ENCODE peak calls at places on chromosomes 7 and 10, in nine cellular contexts. Q is NCI-H460; K is CD4-positive, alpha-beta T cell; E is coronary artery; T is activated CD8-positive, alpha-beta memory T cell treated with anti-CD3 and anti-CD28 coated beads, Interleukin-2, amount 50 U/mL, for 48 hours; O is Kasumi-1; S is H4; A is stimulated activated naive B cell treated with anti-CD40 and anti-IgM and Interleukin-4, amounts not matched to agents 10 μg/mL and 1 μg/mL and 100 μg/mL, for 72 hours; G is EL. X is an unnamed sample.

GRCh38 chr10:85609509-85609908 is 757.1 kb downstream of the GRID1 start:
- DNase-seq in Q (no peak), K (no peak), E (peak), T (peak), O (no peak), S (no peak), A (no peak), G (no peak), X (no peak)

GRCh38 chr10:75230600-75231038 is 5.1 kb downstream of the COMTD1 start:
- DNase-seq in Q (peak), K (peak), E (peak), T (peak), O (peak), S (peak), A (peak), G (peak), X (peak)

GRCh38 chr7:121428857-121429489 is 32.9 kb upstream of the FAM3C start:
- DNase-seq in Q (no peak), K (no peak), E (no peak), T (no peak), O (no peak), S (no peak), A (no peak), G (peak), X (no peak)

GRCh38 chr7:151925446-151926335 is 30.6 kb upstream of the GALNTL5 start:
- DNase-seq in Q (no peak), K (no peak), E (no peak), T (no peak), O (peak), S (no peak), A (peak), G (no peak), X (peak)

GRCh38 chr7:125444864-125445263 is 515.2 kb upstream of the POT1 start:
- DNase-seq in Q (no peak), K (no peak), E (no peak), T (no peak), O (no peak), S (no peak), A (no peak), G (no peak), X (no peak)

GRCh38 chr7:134355004-134355525 is 38.3 kb upstream of the SLC35B4 start:
- DNase-seq in Q (no peak), K (no peak), E (no peak), T (no peak), O (no peak), S (no peak), A (no peak), G (no peak), X (no peak)

GRCh38 chr10:117464176-117464575 is 78.4 kb upstream of the EMX2 start:
- DNase-seq in Q (no peak), K (no peak), E (no peak), T (no peak), O (no peak), S (no peak), A (no peak), G (no peak), X (no peak)

GRCh38 chr10:88979153-88979562 is 11.4 kb upstream of the FAS start:
- DNase-seq in Q (no peak), K (no peak), E (no peak), T (no peak), O (peak), S (peak), A (no peak), G (peak), X (no peak)

GRCh38 chr7:148750442-148751355 is 52.0 kb downstream of the CUL1 start:
- DNase-seq in Q (no peak), K (no peak), E (no peak), T (no peak), O (no peak), S (no peak), A (no peak), G (no peak), X (no peak)

GRCh38 chr7:82234457-82235049 is 209.0 kb downstream of the CACNA2D1 start:
- DNase-seq in Q (peak), K (no peak), E (no peak), T (no peak), O (peak), S (peak), A (no peak), G (peak), X (peak)

GRCh38 chr10:72261323-72262018 is 12.3 kb upstream of the DDIT4 start:
- DNase-seq in Q (peak), K (no peak), E (no peak), T (peak), O (no peak), S (no peak), A (peak), G (no peak), X (no peak)

GRCh38 chr7:108468246-108468645 is 12.0 kb upstream of the NRCAM start:
- DNase-seq in Q (no peak), K (no peak), E (no peak), T (no peak), O (no peak), S (no peak), A (no peak), G (no peak), X (no peak)

GRCh38 chr7:131105294-131105802 is 222.3 kb upstream of the MKLN1 start:
- DNase-seq in Q (no peak), K (no peak), E (no peak), T (no peak), O (no peak), S (peak), A (no peak), G (peak), X (no peak)

GRCh38 chr7:123732413-123733091 is 16.3 kb downstream of the WASL start:
- DNase-seq in Q (no peak), K (no peak), E (no peak), T (no peak), O (no peak), S (no peak), A (no peak), G (no peak), X (no peak)

GRCh38 chr7:76340617-76341131 is 18.1 kb downstream of the YWHAG start:
- DNase-seq in Q (no peak), K (no peak), E (no peak), T (no peak), O (no peak), S (peak), A (no peak), G (peak), X (peak)

GRCh38 chr7:30246392-30246791 is 38.0 kb upstream of the ZNRF2 start:
- DNase-seq in Q (no peak), K (no peak), E (no peak), T (no peak), O (no peak), S (no peak), A (no peak), G (no peak), X (no peak)

GRCh38 chr10:75400163-75400768 is 1.3 kb downstream of the ZNF503 start:
- DNase-seq in Q (no peak), K (no peak), E (no peak), T (peak), O (peak), S (no peak), A (no peak), G (peak), X (no peak)

GRCh38 chr7:118104812-118105441 is 79.0 kb upstream of the LSM8 start:
- DNase-seq in Q (peak), K (no peak), E (no peak), T (no peak), O (peak), S (peak), A (no peak), G (no peak), X (peak)

GRCh38 chr10:50508315-50509051 is 115.3 kb downstream of the SGMS1 start:
- DNase-seq in Q (no peak), K (no peak), E (no peak), T (no peak), O (no peak), S (no peak), A (peak), G (no peak), X (no peak)

GRCh38 chr7:15684036-15684815 is 2.3 kb downstream of the MEOX2 start:
- DNase-seq in Q (no peak), K (no peak), E (no peak), T (no peak), O (no peak), S (no peak), A (no peak), G (no peak), X (no peak)

GRCh38 chr10:114278140-114278883 is 39.3 kb downstream of the VWA2 start:
- DNase-seq in Q (no peak), K (no peak), E (peak), T (no peak), O (no peak), S (no peak), A (no peak), G (no peak), X (no peak)

GRCh38 chr10:96556003-96556402 is 30.8 kb downstream of the TM9SF3 start:
- DNase-seq in Q (peak), K (no peak), E (no peak), T (no peak), O (peak), S (peak), A (no peak), G (peak), X (peak)

GRCh38 chr10:16967000-16967865 is 150.0 kb upstream of the RSU1 start:
- DNase-seq in Q (peak), K (no peak), E (no peak), T (no peak), O (no peak), S (peak), A (no peak), G (peak), X (peak)

GRCh38 chr7:105691692-105692564 is 110.6 kb upstream of the EFCAB10 start:
- DNase-seq in Q (peak), K (peak), E (no peak), T (peak), O (no peak), S (peak), A (peak), G (peak), X (peak)

GRCh38 chr10:97336446-97336845 is 1.9 kb upstream of the FRAT2 start:
- DNase-seq in Q (no peak), K (no peak), E (no peak), T (no peak), O (no peak), S (no peak), A (no peak), G (no peak), X (no peak)

GRCh38 chr7:137081694-137082093 is 213.2 kb downstream of the CHRM2 start:
- DNase-seq in Q (no peak), K (no peak), E (no peak), T (no peak), O (no peak), S (peak), A (no peak), G (peak), X (no peak)

GRCh38 chr10:49616421-49617230 is 2.8 kb downstream of the CHAT start:
- DNase-seq in Q (no peak), K (no peak), E (peak), T (no peak), O (no peak), S (no peak), A (no peak), G (no peak), X (no peak)

GRCh38 chr7:101486764-101487458 is 124.2 kb downstream of the COL26A1 start:
- DNase-seq in Q (no peak), K (no peak), E (no peak), T (no peak), O (no peak), S (no peak), A (no peak), G (no peak), X (no peak)

GRCh38 chr10:112713411-112713810 is 236.6 kb upstream of the TCF7L2 start:
- DNase-seq in Q (no peak), K (no peak), E (no peak), T (no peak), O (no peak), S (no peak), A (no peak), G (peak), X (no peak)

GRCh38 chr7:80140388-80140787 is 5.8 kb downstream of the GNAI1 start:
- DNase-seq in Q (no peak), K (no peak), E (no peak), T (no peak), O (no peak), S (no peak), A (no peak), G (no peak), X (no peak)

GRCh38 chr7:772861-773621 is 46.0 kb upstream of the PRKAR1B start:
- DNase-seq in Q (no peak), K (no peak), E (no peak), T (no peak), O (no peak), S (no peak), A (no peak), G (no peak), X (no peak)

GRCh38 chr10:29084908-29085307 is 204.0 kb upstream of the LYZL1 start:
- DNase-seq in Q (no peak), K (no peak), E (no peak), T (no peak), O (no peak), S (no peak), A (no peak), G (no peak), X (no peak)